ENCODE peak calls at places on chromosomes 11 and 22, in six cellular contexts. T, H, L, G, B and Q are unnamed samples.

GRCh38 chr11:87804176-87804575 is 371.1 kb downstream of the RAB38 start:
- DNase-seq in L (no peak), T (no peak), B (no peak), H (no peak), G (no peak), Q (no peak)

GRCh38 chr11:125902927-125903752 is at the start of gene PUS3:
- DNase-seq in L (peak; percentile 76), H (peak; percentile 87), T (peak; percentile 48), B (peak; percentile 94), G (peak; percentile 89), Q (peak; percentile 80)

GRCh38 chr22:19213496-19214473 is 35.2 kb upstream of the SLC25A1 start:
- DNase-seq in L (no peak), G (no peak), H (no peak), B (no peak), T (peak; percentile 51), Q (no peak)

GRCh38 chr11:86931965-86932332 is 23.2 kb downstream of the FZD4 start:
- DNase-seq in G (peak; percentile 48), B (no peak), L (peak; percentile 66), H (no peak), T (no peak), Q (no peak)

GRCh38 chr22:21837184-21837979 is 30.1 kb downstream of the MAPK1 start:
- DNase-seq in B (peak; percentile 46), H (no peak), G (peak; percentile 51), L (peak; percentile 85), T (peak; percentile 73), Q (no peak)

GRCh38 chr22:26502688-26503561 is 9.3 kb downstream of the TFIP11 start:
- DNase-seq in T (no peak), B (peak; percentile 48), G (no peak), H (peak; percentile 73), L (peak; percentile 20), Q (peak; percentile 25)

GRCh38 chr11:73198677-73199076 is 19.4 kb upstream of the P2RY2 start:
- DNase-seq in G (no peak), L (no peak), B (peak; percentile 81), T (no peak), H (peak; percentile 4), Q (no peak)

GRCh38 chr11:33375688-33376311 is 118.6 kb downstream of the HIPK3 start:
- DNase-seq in L (peak; percentile 51), H (peak; percentile 61), B (peak; percentile 35), G (peak; percentile 10), T (no peak), Q (peak; percentile 45)

GRCh38 chr11:35714882-35715612 is 52.5 kb downstream of the TRIM44 start:
- DNase-seq in T (no peak), B (peak; percentile 20), G (no peak), L (peak; percentile 32), H (no peak), Q (no peak)

GRCh38 chr11:26134481-26135355 is 197.2 kb upstream of the ANO3 start:
- DNase-seq in T (no peak), L (peak; percentile 32), B (peak; percentile 25), G (peak; percentile 5), H (no peak), Q (peak; percentile 1)

GRCh38 chr11:123483465-123483864 is 53.4 kb downstream of the GRAMD1B start:
- DNase-seq in T (no peak), H (no peak), B (no peak), G (no peak), L (peak; percentile 4), Q (no peak)

GRCh38 chr11:3137486-3138177 is 27.5 kb downstream of the OSBPL5 start:
- DNase-seq in H (no peak), T (no peak), B (no peak), L (no peak), G (no peak), Q (no peak)

GRCh38 chr11:73982595-73982989 is at the start of gene UCP2:
- DNase-seq in B (peak; percentile 92), G (peak; percentile 71), T (peak; percentile 26), H (peak; percentile 78), L (no peak), Q (peak; percentile 68)

GRCh38 chr22:38762607-38763006 is 6.8 kb upstream of the SUN2 start:
- DNase-seq in L (no peak), B (no peak), H (no peak), G (no peak), T (no peak), Q (no peak)

GRCh38 chr22:30453731-30454510 is 17.9 kb downstream of the SEC14L3 start:
- DNase-seq in B (no peak), T (no peak), H (no peak), L (no peak), G (no peak), Q (no peak)

GRCh38 chr22:46931414-46931813 is 169.0 kb downstream of the TBC1D22A start:
- DNase-seq in G (peak; percentile 21), L (peak; percentile 52), B (peak; percentile 34), H (no peak), T (no peak), Q (no peak)

GRCh38 chr11:126790550-126790981 is 210.0 kb downstream of the KIRREL3 start:
- DNase-seq in B (no peak), G (no peak), H (peak; percentile 34), T (peak; percentile 88), L (peak; percentile 8), Q (no peak)

GRCh38 chr11:702731-703461 is 3.1 kb upstream of the EPS8L2 start:
- DNase-seq in T (no peak), H (no peak), L (peak; percentile 61), B (no peak), G (no peak), Q (no peak)

GRCh38 chr22:44030702-44031082 is 6.6 kb downstream of the PARVB start:
- DNase-seq in G (no peak), T (no peak), B (no peak), L (no peak), H (no peak), Q (no peak)
- TF ChIP-seq CTCF in G (no peak), T (no peak), B (no peak), L (no peak), H (no peak), Q (no peak)

DNA sequence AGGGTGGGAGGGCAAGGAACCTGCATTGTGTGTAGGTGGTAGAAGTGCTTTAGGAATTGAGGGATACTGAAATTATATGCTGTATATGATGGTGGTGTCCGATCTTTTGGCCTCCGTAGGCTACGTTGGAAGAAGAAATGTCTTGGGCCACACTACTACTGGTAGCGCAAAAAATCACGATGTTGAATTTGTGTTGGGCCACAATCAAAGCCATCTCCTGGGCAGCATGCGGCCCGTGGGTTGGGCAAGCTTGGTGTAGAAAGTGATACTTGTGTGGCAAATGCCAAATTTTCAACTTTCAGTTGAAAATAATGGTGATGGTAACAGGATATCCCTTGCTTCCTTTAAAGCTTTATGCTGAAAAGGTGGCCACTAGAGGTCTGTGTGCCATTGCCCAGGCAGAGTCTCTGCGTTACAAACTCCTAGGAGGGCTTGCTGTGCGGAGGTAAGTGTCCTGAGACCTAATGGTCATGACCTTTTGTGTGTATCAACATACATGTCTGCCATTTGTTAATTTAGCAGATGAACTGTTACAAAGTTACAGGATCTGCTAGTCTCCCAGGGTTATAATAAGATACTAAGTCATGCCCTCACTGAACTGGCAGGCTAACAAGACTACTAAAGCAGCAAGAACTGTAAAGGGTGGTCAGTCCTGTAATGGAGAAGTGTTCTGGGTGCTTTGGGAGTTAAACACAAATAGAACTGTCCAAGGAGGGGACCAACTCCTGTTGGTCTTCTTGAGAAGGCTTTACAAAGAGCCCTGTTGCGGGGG is 2.9 kb downstream of the RPS3 start:
- DNase-seq in T (no peak), B (no peak), H (no peak), G (no peak), L (no peak), Q (no peak)
- TF ChIP-seq CTCF in T (peak; percentile 8), B (no peak), H (no peak), G (no peak), L (no peak), Q (no peak)

GRCh38 chr11:115497303-115497702 is 6.9 kb downstream of the CADM1 start:
- DNase-seq in L (no peak), G (no peak), H (no peak), B (no peak), T (no peak), Q (no peak)
- TF ChIP-seq CTCF in L (no peak), G (no peak), H (no peak), B (no peak), T (no peak), Q (no peak)

GRCh38 chr11:68271023-68271780 is 571 bp downstream of the C11orf24 start:
- DNase-seq in B (peak; percentile 83), H (peak; percentile 55), G (peak; percentile 90), L (peak; percentile 63), T (peak; percentile 61), Q (peak; percentile 57)

GRCh38 chr11:68273056-68273738 is 1.4 kb upstream of the C11orf24 start:
- DNase-seq in G (no peak), H (no peak), T (no peak), L (no peak), B (no peak), Q (no peak)

GRCh38 chr11:68269414-68270081 is 2.2 kb downstream of the C11orf24 start:
- DNase-seq in T (peak; percentile 60), B (peak; percentile 42), L (peak; percentile 72), H (no peak), G (no peak), Q (no peak)

GRCh38 chr11:68270334-68271022 is 1.3 kb downstream of the C11orf24 start:
- DNase-seq in B (peak; percentile 65), H (no peak), L (no peak), T (no peak), G (peak; percentile 2), Q (no peak)

DNA sequence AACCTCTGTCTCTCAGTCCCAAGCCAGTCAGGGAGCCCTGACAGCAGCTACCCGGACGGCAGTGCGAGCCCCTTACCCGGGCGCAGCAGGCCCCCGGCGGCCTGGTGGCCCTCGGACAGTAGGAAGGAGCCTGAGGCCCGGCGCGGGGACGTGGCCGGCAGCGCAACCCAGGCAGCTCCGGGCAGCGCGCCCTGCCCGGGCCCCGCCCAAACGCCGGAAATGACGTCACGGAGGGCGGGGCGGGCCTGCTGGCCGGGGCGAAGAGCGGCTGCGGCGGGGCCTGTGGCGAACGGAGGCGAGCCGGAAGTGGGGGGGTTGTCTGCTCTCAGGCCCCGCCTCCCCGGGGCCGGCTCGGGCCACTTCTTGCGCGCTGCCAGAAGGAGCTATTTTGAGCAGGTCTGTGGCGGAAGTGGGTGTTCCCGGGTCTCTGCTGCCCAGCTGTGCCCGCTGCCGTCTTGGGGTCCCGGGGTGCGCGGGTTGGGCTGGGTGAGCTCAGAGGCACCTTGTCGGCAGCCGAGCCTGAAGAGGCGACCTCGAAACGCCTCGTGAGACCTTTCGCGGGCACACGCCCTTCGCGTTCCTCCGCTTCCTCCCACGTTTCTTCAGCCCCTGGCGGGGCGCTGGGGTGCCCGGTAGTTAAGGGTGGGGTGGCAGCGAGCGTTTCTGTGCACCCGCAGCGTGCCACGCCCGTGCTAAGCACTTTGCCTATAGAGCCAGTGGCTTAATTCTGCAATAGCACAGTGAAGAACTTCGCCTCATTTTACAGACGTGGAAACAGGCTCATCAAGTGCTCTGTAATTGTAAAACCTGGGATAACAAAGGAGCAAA is at the start of gene C11orf24:
- DNase-seq in H (peak; percentile 93), B (peak; percentile 99), T (peak; percentile 82), L (peak; percentile 94), G (peak; percentile 98), Q (peak; percentile 89)
- TF ChIP-seq CTCF in H (no peak), B (no peak), T (no peak), L (peak; percentile 1), G (no peak), Q (peak; percentile 11)

DNA sequence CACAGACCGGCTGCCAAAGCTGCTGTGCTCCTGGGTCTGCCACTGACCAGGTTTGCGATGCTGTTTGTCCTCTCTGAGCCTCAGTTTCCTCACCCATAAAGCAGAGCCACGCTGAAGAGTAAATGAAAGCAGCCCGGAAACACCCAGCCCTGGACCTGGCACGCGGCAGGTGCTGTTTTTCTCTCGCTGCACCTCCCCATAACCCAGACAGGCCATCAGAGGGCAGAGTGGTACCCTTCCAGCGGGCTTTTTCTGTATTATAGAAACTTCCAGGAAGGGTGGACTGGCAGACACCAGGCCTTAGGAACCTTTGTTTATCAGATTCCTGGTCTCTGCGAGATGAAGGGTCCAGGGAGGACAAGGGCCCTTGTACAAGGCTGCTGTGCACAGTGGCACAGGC is 17.9 kb upstream of the FGF19 start:
- DNase-seq in H (peak; percentile 45), L (no peak), G (peak; percentile 21), B (no peak), T (no peak), Q (no peak)
- TF ChIP-seq CTCF in H (no peak), L (peak; percentile 13), G (no peak), B (peak; percentile 26), T (peak; percentile 40), Q (no peak)